ENCODE peak calls at places on chromosomes 12 and 14, in six cellular contexts. L is GDM1; W is T-helper 2 cell treated with Interferon-gamma antibody and Interleukin-4, amounts not matched to agents 5 μg/mL and 100 μg/mL, for 36 hours; I is T follicular helper cell; G is GM23338; Q is A172. N is an unnamed sample.

GRCh38 chr14:25259470-25259869 is 209.5 kb upstream of the STXBP6 start:
- DNase-seq in Q (no peak), W (no peak), L (no peak), I (no peak), G (no peak), N (no peak)

GRCh38 chr12:55830601-55831406 is 1.4 kb upstream of the DNAJC14 start:
- DNase-seq in W (no peak), G (peak; percentile 72), L (peak; percentile 33), I (no peak), Q (no peak), N (peak; percentile 81)

GRCh38 chr12:105355752-105356151 is 25.3 kb downstream of the C12orf75 start:
- DNase-seq in I (no peak), G (no peak), Q (peak; percentile 41), L (no peak), W (no peak), N (no peak)

GRCh38 chr12:15268927-15269552 is 47.8 kb upstream of the RERG start:
- DNase-seq in Q (peak; percentile 47), I (peak; percentile 10), G (peak; percentile 73), L (peak; percentile 2), W (no peak), N (peak; percentile 78)

GRCh38 chr14:63800083-63800482 is 52.7 kb upstream of the SYNE2 start:
- DNase-seq in Q (no peak), L (no peak), W (no peak), I (no peak), G (no peak), N (no peak)

GRCh38 chr12:98968896-98969295 is 323.8 kb downstream of the APAF1 start:
- DNase-seq in G (no peak), Q (no peak), W (no peak), I (no peak), L (no peak), N (no peak)

GRCh38 chr12:116749884-116750283 is 11.8 kb downstream of the RNFT2 start:
- DNase-seq in I (no peak), Q (no peak), L (no peak), W (no peak), G (no peak), N (no peak)

GRCh38 chr12:70756118-70756517 is 118.9 kb upstream of the PTPRB start:
- DNase-seq in Q (peak; percentile 72), G (no peak), L (no peak), I (no peak), W (no peak), N (no peak)

GRCh38 chr12:53956251-53956887 is 1.7 kb downstream of the HOXC12 start:
- DNase-seq in G (no peak), W (no peak), L (peak; percentile 11), Q (no peak), I (no peak), N (no peak)

GRCh38 chr14:65015391-65015790 is 28.7 kb downstream of the FNTB start:
- DNase-seq in W (no peak), L (no peak), I (no peak), G (no peak), Q (no peak), N (no peak)

N was measured in iPS-NIHi11.